ENCODE peak calls at places on chromosomes 6 and 20, in eight cellular contexts. One of them, this sample, is unnamed.

GRCh38 chr6:44058617-44059358 is 68.5 kb downstream of the MRPL14 start:
- DNase-seq in tibial nerve: no peak
- DNase-seq in heart right ventricle: peak
- DNase-seq in Peyer's patch: peak
- DNase-seq in RWPE1: peak
- DNase-seq in fibroblast of lung: peak
- DNase-seq in GM23248: peak
- DNase-seq in breast epithelium: peak
- DNase-seq in this sample: no peak

GRCh38 chr6:97919631-97920030 is 636.6 kb upstream of the MMS22L start:
- DNase-seq in tibial nerve: no peak
- DNase-seq in heart right ventricle: no peak
- DNase-seq in Peyer's patch: no peak
- DNase-seq in RWPE1: peak
- DNase-seq in fibroblast of lung: peak
- DNase-seq in GM23248: no peak
- DNase-seq in breast epithelium: no peak
- DNase-seq in this sample: no peak

GRCh38 chr6:42224222-42225042 is 6.8 kb upstream of the MRPS10 start:
- DNase-seq in tibial nerve: no peak
- DNase-seq in heart right ventricle: no peak
- DNase-seq in Peyer's patch: no peak
- DNase-seq in RWPE1: peak
- DNase-seq in fibroblast of lung: peak
- DNase-seq in GM23248: peak
- DNase-seq in breast epithelium: no peak
- DNase-seq in this sample: no peak

GRCh38 chr6:110404602-110405001 is 10.8 kb downstream of the DDO start:
- DNase-seq in tibial nerve: no peak
- DNase-seq in heart right ventricle: no peak
- DNase-seq in Peyer's patch: no peak
- DNase-seq in RWPE1: no peak
- DNase-seq in fibroblast of lung: no peak
- DNase-seq in GM23248: peak
- DNase-seq in breast epithelium: no peak
- DNase-seq in this sample: no peak

GRCh38 chr6:146110990-146111389 is 82.1 kb downstream of the GRM1 start:
- DNase-seq in tibial nerve: no peak
- DNase-seq in heart right ventricle: no peak
- DNase-seq in Peyer's patch: no peak
- DNase-seq in RWPE1: no peak
- DNase-seq in fibroblast of lung: no peak
- DNase-seq in GM23248: no peak
- DNase-seq in breast epithelium: no peak
- DNase-seq in this sample: no peak

GRCh38 chr6:30091577-30092381 is 16.2 kb upstream of the RNF39 start:
- DNase-seq in tibial nerve: no peak
- DNase-seq in heart right ventricle: no peak
- DNase-seq in Peyer's patch: peak
- DNase-seq in RWPE1: peak
- DNase-seq in fibroblast of lung: peak
- DNase-seq in GM23248: peak
- DNase-seq in breast epithelium: peak
- DNase-seq in this sample: no peak

GRCh38 chr6:23529902-23530301 is 596.1 kb upstream of the NRSN1 start:
- DNase-seq in tibial nerve: no peak
- DNase-seq in heart right ventricle: no peak
- DNase-seq in Peyer's patch: no peak
- DNase-seq in RWPE1: no peak
- DNase-seq in fibroblast of lung: no peak
- DNase-seq in GM23248: no peak
- DNase-seq in breast epithelium: no peak
- DNase-seq in this sample: no peak

GRCh38 chr6:137496909-137497721 is 2.9 kb upstream of the OLIG3 start:
- DNase-seq in tibial nerve: no peak
- DNase-seq in heart right ventricle: no peak
- DNase-seq in Peyer's patch: no peak
- DNase-seq in RWPE1: no peak
- DNase-seq in fibroblast of lung: no peak
- DNase-seq in GM23248: no peak
- DNase-seq in breast epithelium: no peak
- DNase-seq in this sample: no peak

GRCh38 chr20:62362991-62363919 is 3.9 kb downstream of the LAMA5 start:
- DNase-seq in tibial nerve: no peak
- DNase-seq in heart right ventricle: peak
- DNase-seq in Peyer's patch: no peak
- DNase-seq in RWPE1: no peak
- DNase-seq in fibroblast of lung: no peak
- DNase-seq in GM23248: no peak
- DNase-seq in breast epithelium: no peak
- DNase-seq in this sample: no peak

GRCh38 chr6:145374566-145374965 is 360.8 kb downstream of the EPM2A start:
- DNase-seq in tibial nerve: no peak
- DNase-seq in heart right ventricle: no peak
- DNase-seq in Peyer's patch: no peak
- DNase-seq in RWPE1: no peak
- DNase-seq in fibroblast of lung: no peak
- DNase-seq in GM23248: no peak
- DNase-seq in breast epithelium: no peak
- DNase-seq in this sample: no peak

GRCh38 chr20:1810926-1811620 is 84.1 kb upstream of the SIRPA start:
- DNase-seq in tibial nerve: peak
- DNase-seq in heart right ventricle: no peak
- DNase-seq in Peyer's patch: peak
- DNase-seq in RWPE1: no peak
- DNase-seq in fibroblast of lung: peak
- DNase-seq in GM23248: peak
- DNase-seq in breast epithelium: no peak
- DNase-seq in this sample: no peak

GRCh38 chr6:90284236-90284744 is 12.4 kb downstream of the BACH2 start:
- DNase-seq in tibial nerve: no peak
- DNase-seq in heart right ventricle: no peak
- DNase-seq in Peyer's patch: no peak
- DNase-seq in RWPE1: peak
- DNase-seq in fibroblast of lung: peak
- DNase-seq in GM23248: peak
- DNase-seq in breast epithelium: no peak
- DNase-seq in this sample: peak

GRCh38 chr20:55790178-55790577 is 215.1 kb downstream of the CBLN4 start:
- DNase-seq in tibial nerve: no peak
- DNase-seq in heart right ventricle: no peak
- DNase-seq in Peyer's patch: no peak
- DNase-seq in RWPE1: no peak
- DNase-seq in fibroblast of lung: no peak
- DNase-seq in GM23248: no peak
- DNase-seq in breast epithelium: no peak
- DNase-seq in this sample: no peak

GRCh38 chr6:30508890-30509736 is 19.8 kb downstream of the HLA-E start:
- DNase-seq in tibial nerve: no peak
- DNase-seq in heart right ventricle: no peak
- DNase-seq in Peyer's patch: peak
- DNase-seq in RWPE1: no peak
- DNase-seq in fibroblast of lung: peak
- DNase-seq in GM23248: peak
- DNase-seq in breast epithelium: no peak
- DNase-seq in this sample: no peak

GRCh38 chr6:113953346-113953745 is 17.6 kb downstream of the HDAC2 start:
- DNase-seq in tibial nerve: no peak
- DNase-seq in heart right ventricle: no peak
- DNase-seq in Peyer's patch: no peak
- DNase-seq in RWPE1: no peak
- DNase-seq in fibroblast of lung: peak
- DNase-seq in GM23248: peak
- DNase-seq in breast epithelium: no peak
- DNase-seq in this sample: no peak

GRCh38 chr20:59390437-59390836 is 90.0 kb downstream of the EDN3 start:
- DNase-seq in tibial nerve: no peak
- DNase-seq in heart right ventricle: no peak
- DNase-seq in Peyer's patch: no peak
- DNase-seq in RWPE1: no peak
- DNase-seq in fibroblast of lung: no peak
- DNase-seq in GM23248: no peak
- DNase-seq in breast epithelium: no peak
- DNase-seq in this sample: no peak

GRCh38 chr6:115821798-115822197 is 238.9 kb downstream of the FRK start:
- DNase-seq in tibial nerve: no peak
- DNase-seq in heart right ventricle: no peak
- DNase-seq in Peyer's patch: no peak
- DNase-seq in RWPE1: no peak
- DNase-seq in fibroblast of lung: no peak
- DNase-seq in GM23248: no peak
- DNase-seq in breast epithelium: no peak
- DNase-seq in this sample: no peak

GRCh38 chr6:37987008-37987407 is 167.5 kb downstream of the ZFAND3 start:
- DNase-seq in tibial nerve: no peak
- DNase-seq in heart right ventricle: no peak
- DNase-seq in Peyer's patch: no peak
- DNase-seq in RWPE1: no peak
- DNase-seq in fibroblast of lung: peak
- DNase-seq in GM23248: peak
- DNase-seq in breast epithelium: no peak
- DNase-seq in this sample: no peak
- H3K27ac ChIP-seq in tibial nerve: no peak
- H3K27ac ChIP-seq in heart right ventricle: no peak
- H3K27ac ChIP-seq in Peyer's patch: no peak
- H3K27ac ChIP-seq in RWPE1: no peak
- H3K27ac ChIP-seq in fibroblast of lung: no peak
- H3K27ac ChIP-seq in GM23248: peak
- H3K27ac ChIP-seq in breast epithelium: no peak
- H3K27ac ChIP-seq in this sample: no peak

DNA sequence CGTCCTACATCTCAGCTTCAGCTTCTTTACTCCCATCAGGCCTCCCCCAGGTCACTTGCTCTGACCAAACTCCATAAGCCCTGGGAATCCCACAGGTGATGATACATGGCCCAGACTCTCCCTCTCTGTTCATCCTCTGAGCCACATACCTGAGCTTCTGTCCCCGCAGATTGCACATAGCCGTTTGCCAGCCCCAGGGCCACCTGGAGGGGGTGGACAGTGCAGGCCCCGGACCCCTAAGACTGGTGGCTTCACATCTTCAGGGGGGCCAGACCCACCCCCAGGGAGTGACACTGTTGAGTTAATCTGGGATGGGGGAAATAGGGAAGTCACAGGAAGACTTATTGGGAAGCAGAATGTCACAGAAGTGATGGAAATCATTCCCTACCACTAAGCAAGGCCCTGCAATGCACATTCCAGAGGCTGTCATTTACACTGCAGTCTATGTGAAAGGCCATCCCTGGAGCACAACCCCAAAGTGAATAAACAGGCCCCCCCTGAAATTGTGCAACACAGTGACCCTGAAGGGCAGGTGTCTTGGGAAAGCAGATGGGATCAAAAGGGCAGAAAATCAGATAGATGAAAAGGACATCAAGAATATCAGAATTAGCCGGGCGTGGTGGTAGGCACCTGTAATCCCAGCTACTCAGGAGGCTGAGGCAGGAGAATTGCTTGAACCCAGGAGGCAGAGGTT is 2.2 kb downstream of the RXRB start:
- DNase-seq in tibial nerve: no peak
- DNase-seq in heart right ventricle: no peak
- DNase-seq in Peyer's patch: no peak
- DNase-seq in RWPE1: no peak
- DNase-seq in fibroblast of lung: no peak
- DNase-seq in GM23248: no peak
- DNase-seq in breast epithelium: no peak
- DNase-seq in this sample: no peak
- H3K27ac ChIP-seq in tibial nerve: peak
- H3K27ac ChIP-seq in heart right ventricle: no peak
- H3K27ac ChIP-seq in Peyer's patch: peak
- H3K27ac ChIP-seq in RWPE1: peak
- H3K27ac ChIP-seq in fibroblast of lung: no peak
- H3K27ac ChIP-seq in GM23248: no peak
- H3K27ac ChIP-seq in breast epithelium: no peak
- H3K27ac ChIP-seq in this sample: no peak

GRCh38 chr6:26401987-26402658 is at the start of gene BTN3A1:
- DNase-seq in tibial nerve: peak
- DNase-seq in heart right ventricle: peak
- DNase-seq in Peyer's patch: peak
- DNase-seq in RWPE1: peak
- DNase-seq in fibroblast of lung: peak
- DNase-seq in GM23248: peak
- DNase-seq in breast epithelium: no peak
- DNase-seq in this sample: peak

GRCh38 chr6:26400626-26401025 is 1.4 kb upstream of the BTN3A1 start:
- DNase-seq in tibial nerve: no peak
- DNase-seq in heart right ventricle: no peak
- DNase-seq in Peyer's patch: no peak
- DNase-seq in RWPE1: no peak
- DNase-seq in fibroblast of lung: no peak
- DNase-seq in GM23248: no peak
- DNase-seq in breast epithelium: no peak
- DNase-seq in this sample: no peak

GRCh38 chr6:26403888-26404287 is 1.8 kb downstream of the BTN3A1 start:
- DNase-seq in tibial nerve: no peak
- DNase-seq in heart right ventricle: no peak
- DNase-seq in Peyer's patch: no peak
- DNase-seq in RWPE1: no peak
- DNase-seq in fibroblast of lung: no peak
- DNase-seq in GM23248: no peak
- DNase-seq in breast epithelium: no peak
- DNase-seq in this sample: no peak

GRCh38 chr6:26398555-26398954 is 3.5 kb upstream of the BTN3A1 start:
- DNase-seq in tibial nerve: no peak
- DNase-seq in heart right ventricle: no peak
- DNase-seq in Peyer's patch: no peak
- DNase-seq in RWPE1: no peak
- DNase-seq in fibroblast of lung: no peak
- DNase-seq in GM23248: no peak
- DNase-seq in breast epithelium: no peak
- DNase-seq in this sample: no peak

DNA sequence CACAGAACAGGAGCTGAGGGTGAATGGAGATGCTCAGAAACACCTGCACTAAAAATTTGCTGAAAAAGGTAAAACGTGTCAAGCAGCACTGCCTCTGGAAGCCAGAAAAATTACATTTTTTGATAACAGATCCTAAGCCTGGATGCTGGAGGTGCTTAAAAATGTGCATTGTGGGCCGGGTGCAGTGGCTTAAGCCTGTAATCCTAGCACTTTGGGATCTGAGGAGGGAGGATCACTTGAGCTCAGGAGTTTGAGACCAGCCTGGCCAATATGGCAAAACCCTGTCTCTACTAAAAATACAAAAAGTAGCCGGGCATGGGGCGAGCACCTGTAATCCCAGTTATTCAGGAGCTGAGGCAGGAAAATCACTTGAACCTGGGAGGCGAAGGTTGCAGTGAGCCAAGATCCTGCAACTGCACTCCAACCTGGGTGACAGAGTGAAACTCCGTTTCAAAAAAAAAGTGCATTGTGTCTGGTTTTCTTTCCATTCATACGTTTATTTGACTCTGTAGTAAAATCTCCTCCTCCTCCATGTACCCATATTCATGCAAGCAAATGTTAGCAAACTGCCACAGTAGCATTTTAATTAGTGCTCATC is 587 bp upstream of the BTN3A1 start:
- DNase-seq in tibial nerve: no peak
- DNase-seq in heart right ventricle: no peak
- DNase-seq in Peyer's patch: no peak
- DNase-seq in RWPE1: no peak
- DNase-seq in fibroblast of lung: no peak
- DNase-seq in GM23248: no peak
- DNase-seq in breast epithelium: no peak
- DNase-seq in this sample: no peak
- H3K27ac ChIP-seq in tibial nerve: peak
- H3K27ac ChIP-seq in heart right ventricle: peak
- H3K27ac ChIP-seq in Peyer's patch: peak
- H3K27ac ChIP-seq in RWPE1: peak
- H3K27ac ChIP-seq in fibroblast of lung: peak
- H3K27ac ChIP-seq in GM23248: peak
- H3K27ac ChIP-seq in breast epithelium: peak
- H3K27ac ChIP-seq in this sample: peak

GRCh38 chr6:158666637-158667359 is 16.9 kb downstream of the SYTL3 start:
- DNase-seq in tibial nerve: peak
- DNase-seq in heart right ventricle: no peak
- DNase-seq in Peyer's patch: no peak
- DNase-seq in RWPE1: no peak
- DNase-seq in fibroblast of lung: peak
- DNase-seq in GM23248: peak
- DNase-seq in breast epithelium: peak
- DNase-seq in this sample: no peak
- H3K27ac ChIP-seq in tibial nerve: peak
- H3K27ac ChIP-seq in heart right ventricle: peak
- H3K27ac ChIP-seq in Peyer's patch: peak
- H3K27ac ChIP-seq in RWPE1: no peak
- H3K27ac ChIP-seq in fibroblast of lung: no peak
- H3K27ac ChIP-seq in GM23248: no peak
- H3K27ac ChIP-seq in breast epithelium: peak
- H3K27ac ChIP-seq in this sample: no peak